ENCODE peak calls at places on chromosomes 6 and 20, in four cellular contexts. One of them, this sample, is unnamed.

GRCh38 chr6:30819287-30819917 is 64.9 kb upstream of the DDR1 start:
- DNase-seq in spleen: no peak
- DNase-seq in progenitor cell of endocrine pancreas: no peak
- DNase-seq in GM12865: no peak
- DNase-seq in this sample: no peak

GRCh38 chr6:2658788-2659187 is 91.9 kb downstream of the MYLK4 start:
- DNase-seq in spleen: no peak
- DNase-seq in progenitor cell of endocrine pancreas: no peak
- DNase-seq in GM12865: peak
- DNase-seq in this sample: no peak

GRCh38 chr20:58753267-58753928 is 60.8 kb downstream of the NPEPL1 start:
- DNase-seq in spleen: peak
- DNase-seq in progenitor cell of endocrine pancreas: no peak
- DNase-seq in GM12865: no peak
- DNase-seq in this sample: no peak

GRCh38 chr6:1702580-1703051 is 92.9 kb downstream of the FOXC1 start:
- DNase-seq in spleen: no peak
- DNase-seq in progenitor cell of endocrine pancreas: no peak
- DNase-seq in GM12865: no peak
- DNase-seq in this sample: no peak

GRCh38 chr20:4007383-4008025 is 7.9 kb downstream of the RNF24 start:
- DNase-seq in spleen: no peak
- DNase-seq in progenitor cell of endocrine pancreas: no peak
- DNase-seq in GM12865: no peak
- DNase-seq in this sample: no peak

GRCh38 chr20:34639755-34640222 is 37.1 kb downstream of the PIGU start:
- DNase-seq in spleen: no peak
- DNase-seq in progenitor cell of endocrine pancreas: no peak
- DNase-seq in GM12865: no peak
- DNase-seq in this sample: no peak

GRCh38 chr20:48448601-48449384 is 379.0 kb downstream of the PREX1 start:
- DNase-seq in spleen: no peak
- DNase-seq in progenitor cell of endocrine pancreas: no peak
- DNase-seq in GM12865: no peak
- DNase-seq in this sample: no peak

GRCh38 chr6:12371641-12372146 is 81.5 kb downstream of the EDN1 start:
- DNase-seq in spleen: no peak
- DNase-seq in progenitor cell of endocrine pancreas: no peak
- DNase-seq in GM12865: no peak
- DNase-seq in this sample: no peak

DNA sequence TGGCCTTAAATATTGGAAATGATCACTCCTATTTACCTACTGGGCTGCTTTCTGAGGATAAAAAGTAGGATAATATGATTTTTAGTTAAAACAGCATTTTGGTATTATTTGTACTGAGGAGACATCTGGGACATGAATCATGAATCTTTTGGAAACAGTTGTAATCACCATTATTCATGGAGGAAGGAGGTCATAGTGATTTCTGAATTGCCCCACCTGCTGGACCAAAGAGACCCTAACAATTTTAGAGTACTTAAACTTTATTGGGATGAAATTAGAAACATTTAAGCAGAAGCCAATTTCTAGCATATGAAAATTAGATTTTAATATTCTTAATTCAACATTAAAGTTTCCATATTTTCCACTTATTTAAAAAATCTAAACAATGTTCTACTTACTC is 108.4 kb upstream of the SIM1 start:
- DNase-seq in spleen: no peak
- DNase-seq in progenitor cell of endocrine pancreas: no peak
- DNase-seq in GM12865: peak
- DNase-seq in this sample: peak
- TF ChIP-seq CTCF in spleen: no peak
- TF ChIP-seq CTCF in progenitor cell of endocrine pancreas: peak
- TF ChIP-seq CTCF in GM12865: peak
- TF ChIP-seq CTCF in this sample: peak

GRCh38 chr6:5184878-5185277 is 75.9 kb downstream of the LYRM4 start:
- DNase-seq in spleen: no peak
- DNase-seq in progenitor cell of endocrine pancreas: no peak
- DNase-seq in GM12865: no peak
- DNase-seq in this sample: no peak

GRCh38 chr6:5179917-5180316 is 80.8 kb downstream of the LYRM4 start:
- DNase-seq in spleen: no peak
- DNase-seq in progenitor cell of endocrine pancreas: no peak
- DNase-seq in GM12865: no peak
- DNase-seq in this sample: no peak

GRCh38 chr6:5181494-5182287 is 79.1 kb downstream of the LYRM4 start:
- DNase-seq in spleen: no peak
- DNase-seq in progenitor cell of endocrine pancreas: no peak
- DNase-seq in GM12865: no peak
- DNase-seq in this sample: no peak

GRCh38 chr6:5175635-5176034 is 85.1 kb downstream of the LYRM4 start:
- DNase-seq in spleen: no peak
- DNase-seq in progenitor cell of endocrine pancreas: no peak
- DNase-seq in GM12865: peak
- DNase-seq in this sample: no peak

GRCh38 chr6:5180636-5181035 is 80.1 kb downstream of the LYRM4 start:
- DNase-seq in spleen: no peak
- DNase-seq in progenitor cell of endocrine pancreas: no peak
- DNase-seq in GM12865: no peak
- DNase-seq in this sample: no peak
- TF ChIP-seq CTCF in spleen: no peak
- TF ChIP-seq CTCF in progenitor cell of endocrine pancreas: no peak
- TF ChIP-seq CTCF in GM12865: no peak
- TF ChIP-seq CTCF in this sample: no peak

GRCh38 chr6:136627191-136627590 is 77.0 kb upstream of the MAP7 start:
- DNase-seq in spleen: no peak
- DNase-seq in progenitor cell of endocrine pancreas: no peak
- DNase-seq in GM12865: no peak
- DNase-seq in this sample: no peak
- TF ChIP-seq CTCF in spleen: no peak
- TF ChIP-seq CTCF in progenitor cell of endocrine pancreas: no peak
- TF ChIP-seq CTCF in GM12865: no peak
- TF ChIP-seq CTCF in this sample: no peak

DNA sequence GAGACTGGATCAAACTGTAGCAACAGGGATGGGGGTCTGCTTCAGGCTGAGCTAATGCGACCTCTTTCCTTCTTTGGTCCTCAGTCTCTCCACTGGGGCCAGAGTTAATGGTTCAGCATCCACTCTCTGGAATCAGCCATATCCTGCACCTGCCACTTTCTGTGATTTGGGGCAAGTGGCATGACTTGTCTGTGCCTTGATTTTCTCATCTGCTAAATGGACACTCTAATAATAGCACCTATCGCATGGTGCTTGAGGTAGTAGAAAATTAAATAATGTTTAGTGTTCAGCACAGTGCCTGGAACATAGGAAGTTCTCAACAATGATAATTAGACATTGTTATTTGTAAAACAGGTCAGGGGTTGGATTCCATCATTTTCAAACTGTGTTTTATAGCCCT is 6.3 kb downstream of the XKR7 start:
- DNase-seq in spleen: no peak
- DNase-seq in progenitor cell of endocrine pancreas: no peak
- DNase-seq in GM12865: no peak
- DNase-seq in this sample: no peak
- TF ChIP-seq CTCF in spleen: no peak
- TF ChIP-seq CTCF in progenitor cell of endocrine pancreas: no peak
- TF ChIP-seq CTCF in GM12865: no peak
- TF ChIP-seq CTCF in this sample: no peak

This sample was measured in endothelial cell.